ENCODE peak calls at places on chromosome 20, in six cellular contexts. One of them, this sample, is unnamed.

GRCh38 chr20:61683721-61684120 is 382.0 kb downstream of the TAF4 start:
- DNase-seq in IMR-90: no peak
- DNase-seq in HFF-Myc: no peak
- DNase-seq in pancreas: no peak
- DNase-seq in cardiac muscle cell: no peak
- DNase-seq in NT2/D1: no peak
- DNase-seq in this sample: no peak

GRCh38 chr20:59948828-59949720 is 8.9 kb downstream of the FAM217B start:
- DNase-seq in IMR-90: peak
- DNase-seq in HFF-Myc: peak
- DNase-seq in pancreas: no peak
- DNase-seq in cardiac muscle cell: peak
- DNase-seq in NT2/D1: no peak
- DNase-seq in this sample: no peak

GRCh38 chr20:38060536-38060935 is 27.0 kb downstream of the RPRD1B start:
- DNase-seq in IMR-90: peak
- DNase-seq in HFF-Myc: no peak
- DNase-seq in pancreas: no peak
- DNase-seq in cardiac muscle cell: no peak
- DNase-seq in NT2/D1: peak
- DNase-seq in this sample: no peak

GRCh38 chr20:62429455-62430310 is 2.3 kb upstream of the RBBP8NL start:
- DNase-seq in IMR-90: no peak
- DNase-seq in HFF-Myc: no peak
- DNase-seq in pancreas: no peak
- DNase-seq in cardiac muscle cell: no peak
- DNase-seq in NT2/D1: no peak
- DNase-seq in this sample: no peak

GRCh38 chr20:17624551-17625245 is 54.8 kb downstream of the DSTN start:
- DNase-seq in IMR-90: no peak
- DNase-seq in HFF-Myc: no peak
- DNase-seq in pancreas: no peak
- DNase-seq in cardiac muscle cell: no peak
- DNase-seq in NT2/D1: no peak
- DNase-seq in this sample: no peak

GRCh38 chr20:54650201-54650722 is 174.9 kb downstream of the DOK5 start:
- DNase-seq in IMR-90: peak
- DNase-seq in HFF-Myc: no peak
- DNase-seq in pancreas: no peak
- DNase-seq in cardiac muscle cell: no peak
- DNase-seq in NT2/D1: no peak
- DNase-seq in this sample: no peak

GRCh38 chr20:2604506-2604835 is 48.0 kb upstream of the NOP56 start:
- DNase-seq in IMR-90: no peak
- DNase-seq in HFF-Myc: no peak
- DNase-seq in pancreas: no peak
- DNase-seq in cardiac muscle cell: no peak
- DNase-seq in NT2/D1: no peak
- DNase-seq in this sample: no peak

GRCh38 chr20:3663031-3663701 is at the start of gene GFRA4:
- DNase-seq in IMR-90: no peak
- DNase-seq in HFF-Myc: no peak
- DNase-seq in pancreas: no peak
- DNase-seq in cardiac muscle cell: no peak
- DNase-seq in NT2/D1: no peak
- DNase-seq in this sample: no peak

GRCh38 chr20:53623454-53624206 is 30.0 kb upstream of the ZNF217 start:
- DNase-seq in IMR-90: peak
- DNase-seq in HFF-Myc: no peak
- DNase-seq in pancreas: peak
- DNase-seq in cardiac muscle cell: peak
- DNase-seq in NT2/D1: peak
- DNase-seq in this sample: peak

GRCh38 chr20:42183147-42183546 is 565.0 kb upstream of the CHD6 start:
- DNase-seq in IMR-90: no peak
- DNase-seq in HFF-Myc: no peak
- DNase-seq in pancreas: no peak
- DNase-seq in cardiac muscle cell: peak
- DNase-seq in NT2/D1: no peak
- DNase-seq in this sample: no peak

GRCh38 chr20:63017826-63018411 is 11.2 kb upstream of the BHLHE23 start:
- DNase-seq in IMR-90: no peak
- DNase-seq in HFF-Myc: no peak
- DNase-seq in pancreas: no peak
- DNase-seq in cardiac muscle cell: no peak
- DNase-seq in NT2/D1: no peak
- DNase-seq in this sample: no peak

GRCh38 chr20:12594410-12595130 is 414.2 kb upstream of the SPTLC3 start:
- DNase-seq in IMR-90: no peak
- DNase-seq in HFF-Myc: no peak
- DNase-seq in pancreas: no peak
- DNase-seq in cardiac muscle cell: peak
- DNase-seq in NT2/D1: no peak
- DNase-seq in this sample: peak

GRCh38 chr20:62116558-62117361 is 5.5 kb upstream of the LSM14B start:
- DNase-seq in IMR-90: no peak
- DNase-seq in HFF-Myc: no peak
- DNase-seq in pancreas: no peak
- DNase-seq in cardiac muscle cell: no peak
- DNase-seq in NT2/D1: no peak
- DNase-seq in this sample: no peak

GRCh38 chr20:10432079-10432478 is 1.9 kb downstream of the MKKS start:
- DNase-seq in IMR-90: no peak
- DNase-seq in HFF-Myc: no peak
- DNase-seq in pancreas: no peak
- DNase-seq in cardiac muscle cell: no peak
- DNase-seq in NT2/D1: no peak
- DNase-seq in this sample: no peak

GRCh38 chr20:14790771-14791517 is 453.5 kb upstream of the FLRT3 start:
- DNase-seq in IMR-90: no peak
- DNase-seq in HFF-Myc: peak
- DNase-seq in pancreas: no peak
- DNase-seq in cardiac muscle cell: no peak
- DNase-seq in NT2/D1: no peak
- DNase-seq in this sample: no peak

GRCh38 chr20:2382833-2383232 is 2.1 kb downstream of the TGM6 start:
- DNase-seq in IMR-90: no peak
- DNase-seq in HFF-Myc: no peak
- DNase-seq in pancreas: no peak
- DNase-seq in cardiac muscle cell: no peak
- DNase-seq in NT2/D1: no peak
- DNase-seq in this sample: no peak

GRCh38 chr20:52484438-52484837 is 292.9 kb upstream of the ZFP64 start:
- DNase-seq in IMR-90: peak
- DNase-seq in HFF-Myc: no peak
- DNase-seq in pancreas: no peak
- DNase-seq in cardiac muscle cell: no peak
- DNase-seq in NT2/D1: no peak
- DNase-seq in this sample: peak

GRCh38 chr20:47665221-47665991 is 119.9 kb downstream of the SULF2 start:
- DNase-seq in IMR-90: no peak
- DNase-seq in HFF-Myc: no peak
- DNase-seq in pancreas: no peak
- DNase-seq in cardiac muscle cell: no peak
- DNase-seq in NT2/D1: no peak
- DNase-seq in this sample: no peak

GRCh38 chr20:12927489-12927888 is 81.3 kb upstream of the SPTLC3 start:
- DNase-seq in IMR-90: peak
- DNase-seq in HFF-Myc: no peak
- DNase-seq in pancreas: no peak
- DNase-seq in cardiac muscle cell: no peak
- DNase-seq in NT2/D1: no peak
- DNase-seq in this sample: no peak

GRCh38 chr20:57315964-57316480 is 13.6 kb upstream of the SPO11 start:
- DNase-seq in IMR-90: no peak
- DNase-seq in HFF-Myc: no peak
- DNase-seq in pancreas: no peak
- DNase-seq in cardiac muscle cell: no peak
- DNase-seq in NT2/D1: no peak
- DNase-seq in this sample: no peak
- H3K4me3 ChIP-seq in IMR-90: no peak
- H3K4me3 ChIP-seq in HFF-Myc: no peak
- H3K4me3 ChIP-seq in pancreas: no peak
- H3K4me3 ChIP-seq in cardiac muscle cell: no peak
- H3K4me3 ChIP-seq in NT2/D1: no peak
- H3K4me3 ChIP-seq in this sample: no peak

DNA sequence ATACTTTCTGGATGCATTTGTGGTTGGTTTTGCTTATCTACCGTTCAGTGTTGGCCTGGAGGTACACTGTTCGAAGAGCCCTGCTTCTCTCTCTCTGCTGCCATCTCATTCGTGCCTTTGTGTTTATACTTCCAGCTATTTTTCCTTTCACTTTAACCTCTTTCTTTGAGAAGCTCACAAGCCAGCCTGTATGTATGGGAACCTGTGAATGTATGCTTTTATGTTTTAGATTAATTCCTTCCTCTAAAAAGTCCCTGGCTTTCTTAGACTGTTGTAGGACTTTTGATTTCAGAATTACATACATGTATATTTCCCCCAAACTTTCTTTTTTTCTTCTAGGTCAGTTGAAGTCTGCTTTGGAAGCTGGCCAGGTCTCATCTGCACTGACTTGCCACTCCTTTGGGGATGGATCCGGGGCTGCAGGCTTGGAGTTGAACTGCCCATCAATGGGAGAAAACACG is 83.0 kb downstream of the SCAND1 start:
- DNase-seq in IMR-90: peak
- DNase-seq in HFF-Myc: no peak
- DNase-seq in pancreas: no peak
- DNase-seq in cardiac muscle cell: no peak
- DNase-seq in NT2/D1: no peak
- DNase-seq in this sample: peak
- H3K4me3 ChIP-seq in IMR-90: peak
- H3K4me3 ChIP-seq in HFF-Myc: no peak
- H3K4me3 ChIP-seq in pancreas: no peak
- H3K4me3 ChIP-seq in cardiac muscle cell: no peak
- H3K4me3 ChIP-seq in NT2/D1: no peak
- H3K4me3 ChIP-seq in this sample: no peak

GRCh38 chr20:29740601-29740950 is 1516.9 kb upstream of the DEFB115 start:
- DNase-seq in IMR-90: no peak
- DNase-seq in HFF-Myc: no peak
- DNase-seq in pancreas: no peak
- DNase-seq in cardiac muscle cell: no peak
- DNase-seq in NT2/D1: no peak
- DNase-seq in this sample: no peak

GRCh38 chr20:29741894-29742698 is 1515.4 kb upstream of the DEFB115 start:
- DNase-seq in IMR-90: no peak
- DNase-seq in HFF-Myc: no peak
- DNase-seq in pancreas: no peak
- DNase-seq in cardiac muscle cell: no peak
- DNase-seq in NT2/D1: no peak
- DNase-seq in this sample: no peak

GRCh38 chr20:29740951-29741593 is 1516.4 kb upstream of the DEFB115 start:
- DNase-seq in IMR-90: no peak
- DNase-seq in HFF-Myc: no peak
- DNase-seq in pancreas: no peak
- DNase-seq in cardiac muscle cell: no peak
- DNase-seq in NT2/D1: no peak
- DNase-seq in this sample: no peak

GRCh38 chr20:29742699-29743100 is 1514.8 kb upstream of the DEFB115 start:
- DNase-seq in IMR-90: no peak
- DNase-seq in HFF-Myc: no peak
- DNase-seq in pancreas: no peak
- DNase-seq in cardiac muscle cell: no peak
- DNase-seq in NT2/D1: no peak
- DNase-seq in this sample: no peak

GRCh38 chr20:29741594-29741893 is 1515.9 kb upstream of the DEFB115 start:
- DNase-seq in IMR-90: no peak
- DNase-seq in HFF-Myc: no peak
- DNase-seq in pancreas: no peak
- DNase-seq in cardiac muscle cell: no peak
- DNase-seq in NT2/D1: no peak
- DNase-seq in this sample: no peak
- H3K4me3 ChIP-seq in IMR-90: no peak
- H3K4me3 ChIP-seq in HFF-Myc: no peak
- H3K4me3 ChIP-seq in pancreas: no peak
- H3K4me3 ChIP-seq in cardiac muscle cell: no peak
- H3K4me3 ChIP-seq in NT2/D1: peak
- H3K4me3 ChIP-seq in this sample: no peak

GRCh38 chr20:31671324-31671723 is 33.6 kb downstream of the COX4I2 start:
- DNase-seq in IMR-90: no peak
- DNase-seq in HFF-Myc: no peak
- DNase-seq in pancreas: no peak
- DNase-seq in cardiac muscle cell: no peak
- DNase-seq in NT2/D1: no peak
- DNase-seq in this sample: no peak

GRCh38 chr20:31667315-31668285 is 29.9 kb downstream of the COX4I2 start:
- DNase-seq in IMR-90: no peak
- DNase-seq in HFF-Myc: no peak
- DNase-seq in pancreas: no peak
- DNase-seq in cardiac muscle cell: no peak
- DNase-seq in NT2/D1: no peak
- DNase-seq in this sample: no peak

GRCh38 chr20:31673435-31673834 is 35.7 kb downstream of the COX4I2 start:
- DNase-seq in IMR-90: no peak
- DNase-seq in HFF-Myc: no peak
- DNase-seq in pancreas: no peak
- DNase-seq in cardiac muscle cell: no peak
- DNase-seq in NT2/D1: no peak
- DNase-seq in this sample: no peak

GRCh38 chr20:31669876-31670275 is 32.2 kb downstream of the COX4I2 start:
- DNase-seq in IMR-90: peak
- DNase-seq in HFF-Myc: no peak
- DNase-seq in pancreas: no peak
- DNase-seq in cardiac muscle cell: peak
- DNase-seq in NT2/D1: no peak
- DNase-seq in this sample: no peak

GRCh38 chr20:31670371-31671228 is 32.9 kb downstream of the COX4I2 start:
- DNase-seq in IMR-90: peak
- DNase-seq in HFF-Myc: no peak
- DNase-seq in pancreas: peak
- DNase-seq in cardiac muscle cell: peak
- DNase-seq in NT2/D1: no peak
- DNase-seq in this sample: no peak
- H3K4me3 ChIP-seq in IMR-90: no peak
- H3K4me3 ChIP-seq in HFF-Myc: no peak
- H3K4me3 ChIP-seq in pancreas: no peak
- H3K4me3 ChIP-seq in cardiac muscle cell: no peak
- H3K4me3 ChIP-seq in NT2/D1: no peak
- H3K4me3 ChIP-seq in this sample: no peak

DNA sequence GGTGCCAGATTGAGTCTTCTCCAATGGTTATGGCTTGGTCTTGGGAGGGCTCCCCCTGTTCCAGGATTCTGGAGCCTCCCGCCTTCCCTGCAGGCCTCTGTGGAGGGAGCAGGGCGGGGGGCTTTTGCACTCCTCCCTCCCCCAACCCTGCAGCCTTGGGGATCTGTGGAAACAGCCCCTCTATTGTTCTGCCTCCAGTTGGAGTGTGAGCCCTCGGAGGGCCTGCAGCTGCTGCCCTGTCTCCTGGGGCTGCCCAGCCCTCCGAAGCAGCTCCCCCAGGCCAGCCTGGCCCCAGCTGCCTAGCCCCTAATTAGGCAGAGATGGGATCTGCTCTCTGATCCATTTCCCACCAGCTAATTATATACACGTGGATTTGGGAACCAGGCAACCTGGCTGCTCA is 14.7 kb downstream of the FAM110A start:
- DNase-seq in IMR-90: no peak
- DNase-seq in HFF-Myc: no peak
- DNase-seq in pancreas: no peak
- DNase-seq in cardiac muscle cell: no peak
- DNase-seq in NT2/D1: no peak
- DNase-seq in this sample: no peak
- H3K4me3 ChIP-seq in IMR-90: no peak
- H3K4me3 ChIP-seq in HFF-Myc: no peak
- H3K4me3 ChIP-seq in pancreas: no peak
- H3K4me3 ChIP-seq in cardiac muscle cell: no peak
- H3K4me3 ChIP-seq in NT2/D1: no peak
- H3K4me3 ChIP-seq in this sample: no peak